ENCODE peak calls at places on chromosome 13, in eight cellular contexts. O is stomach, T is lower lobe of right lung, Q is B cell, B is AG09319, A is fibroblast of pulmonary artery, C is mammary epithelial cell, N is mucosa of descending colon. F is an unnamed sample.

GRCh38 chr13:44191504-44192171 is 182.0 kb upstream of the SERP2 start:
- DNase-seq in C (peak; percentile 70), T (no peak), O (peak; percentile 43), B (peak; percentile 80), A (peak; percentile 86), Q (no peak), N (no peak), F (no peak)

GRCh38 chr13:60358453-60358852 is 38.6 kb upstream of the TDRD3 start:
- DNase-seq in C (no peak), B (no peak), Q (no peak), T (no peak), N (no peak), A (no peak), O (no peak), F (no peak)

GRCh38 chr13:109454167-109454917 is 332.0 kb downstream of the IRS2 start:
- DNase-seq in B (peak; percentile 24), C (no peak), O (no peak), A (peak; percentile 7), Q (no peak), N (no peak), T (no peak), F (no peak)

GRCh38 chr13:78652651-78653050 is 6.3 kb downstream of the OBI1 start:
- DNase-seq in B (no peak), C (no peak), O (no peak), N (no peak), A (no peak), Q (no peak), T (no peak), F (no peak)

GRCh38 chr13:45206340-45206739 is 5.5 kb upstream of the KCTD4 start:
- DNase-seq in N (no peak), A (peak; percentile 92), Q (no peak), T (no peak), B (peak; percentile 52), C (peak; percentile 96), O (no peak), F (no peak)

GRCh38 chr13:73677041-73677589 is 457.1 kb downstream of the KLF12 start:
- DNase-seq in N (no peak), A (peak; percentile 90), C (peak; percentile 95), Q (no peak), T (no peak), B (no peak), O (no peak), F (no peak)

GRCh38 chr13:67075239-67075638 is 154.9 kb downstream of the PCDH9 start:
- DNase-seq in N (no peak), O (no peak), B (no peak), C (peak; percentile 3), Q (no peak), A (peak; percentile 62), T (no peak), F (no peak)

GRCh38 chr13:93248627-93249047 is 22.0 kb downstream of the GPC6 start:
- DNase-seq in C (no peak), O (peak; percentile 31), B (no peak), T (peak; percentile 68), Q (no peak), A (peak; percentile 56), N (no peak), F (no peak)

GRCh38 chr13:111484129-111484925 is 163.9 kb downstream of the TEX29 start:
- DNase-seq in O (peak; percentile 17), C (no peak), Q (no peak), B (no peak), T (no peak), N (no peak), A (no peak), F (no peak)

GRCh38 chr13:84870190-84870589 is 929.0 kb downstream of the SLITRK6 start:
- DNase-seq in Q (no peak), B (no peak), C (no peak), A (no peak), N (no peak), O (no peak), T (no peak), F (no peak)

GRCh38 chr13:40613192-40613818 is 53.1 kb downstream of the FOXO1 start:
- DNase-seq in A (no peak), T (no peak), C (no peak), O (peak; percentile 56), B (no peak), N (no peak), Q (peak; percentile 34), F (no peak)

GRCh38 chr13:31797154-31797775 is 57.9 kb downstream of the RXFP2 start:
- DNase-seq in N (no peak), O (no peak), T (no peak), A (peak; percentile 66), B (no peak), C (peak; percentile 22), Q (no peak), F (no peak)

GRCh38 chr13:77853701-77854100 is 64.9 kb downstream of the EDNRB start:
- DNase-seq in A (no peak), Q (no peak), T (no peak), C (no peak), B (no peak), O (no peak), N (no peak), F (no peak)

GRCh38 chr13:21348771-21349170 is 110.3 kb downstream of the ZDHHC20 start:
- DNase-seq in N (no peak), T (no peak), C (no peak), B (no peak), Q (no peak), A (peak; percentile 22), O (no peak), F (no peak)

GRCh38 chr13:44088911-44089851 is 209.5 kb downstream of the LACC1 start:
- DNase-seq in Q (no peak), N (no peak), B (no peak), T (no peak), A (no peak), O (no peak), C (peak; percentile 53), F (no peak)

GRCh38 chr13:97134364-97135095 is 87.6 kb upstream of the MBNL2 start:
- DNase-seq in T (no peak), C (no peak), A (no peak), B (no peak), O (no peak), Q (no peak), N (no peak), F (no peak)

GRCh38 chr13:58795715-58796114 is 1164.2 kb downstream of the PCDH17 start:
- DNase-seq in T (no peak), B (no peak), O (no peak), N (no peak), Q (no peak), A (no peak), C (no peak), F (no peak)

GRCh38 chr13:35781661-35782060 is 305.2 kb upstream of the MAB21L1 start:
- DNase-seq in N (no peak), C (no peak), Q (no peak), T (no peak), A (no peak), O (no peak), B (no peak), F (no peak)

GRCh38 chr13:34671136-34671535 is 270.9 kb upstream of the NBEA start:
- DNase-seq in T (no peak), B (no peak), Q (no peak), O (no peak), A (no peak), C (no peak), N (no peak), F (no peak)

GRCh38 chr13:51322826-51323225 is 16.7 kb upstream of the SERPINE3 start:
- DNase-seq in B (no peak), C (no peak), T (no peak), A (no peak), O (no peak), Q (no peak), N (no peak), F (no peak)

GRCh38 chr13:113291997-113292862 is 4.8 kb upstream of the LAMP1 start:
- DNase-seq in Q (no peak), A (no peak), O (no peak), T (peak; percentile 66), C (peak; percentile 22), B (no peak), N (no peak), F (peak; percentile 28)

GRCh38 chr13:89407357-89407756 is 1736.2 kb downstream of the SLITRK5 start:
- DNase-seq in A (no peak), Q (no peak), T (no peak), B (no peak), N (no peak), C (no peak), O (no peak), F (no peak)

GRCh38 chr13:21541980-21542379 is 62.0 kb downstream of the MICU2 start:
- DNase-seq in T (no peak), B (no peak), N (no peak), Q (no peak), C (no peak), O (no peak), A (no peak), F (no peak)

DNA sequence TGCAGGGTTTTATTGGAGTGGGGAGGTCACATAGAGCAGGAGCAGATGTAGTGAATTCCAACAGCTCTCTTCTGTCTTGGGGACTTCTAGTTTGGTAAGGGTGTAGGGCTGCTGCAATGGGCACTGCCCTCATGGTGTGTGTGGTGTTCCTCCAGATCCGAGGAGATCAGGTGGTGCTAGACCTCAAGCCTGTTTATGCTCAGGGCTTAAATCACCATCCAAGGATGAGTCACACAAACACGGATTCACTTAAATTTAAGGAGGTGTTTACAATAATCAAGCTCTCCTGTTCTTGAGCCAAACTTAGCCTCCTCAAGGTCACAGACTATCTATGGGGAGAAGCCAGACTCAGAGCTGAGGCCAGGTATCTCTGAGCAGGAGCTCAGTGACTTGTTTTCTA is 23.0 kb downstream of the HS6ST3 start:
- DNase-seq in N (no peak), O (no peak), A (no peak), Q (no peak), T (no peak), C (no peak), B (no peak), F (no peak)
- TF ChIP-seq CTCF in N (no peak), O (no peak), A (no peak), Q (no peak), T (no peak), C (no peak), B (no peak), F (no peak)

DNA sequence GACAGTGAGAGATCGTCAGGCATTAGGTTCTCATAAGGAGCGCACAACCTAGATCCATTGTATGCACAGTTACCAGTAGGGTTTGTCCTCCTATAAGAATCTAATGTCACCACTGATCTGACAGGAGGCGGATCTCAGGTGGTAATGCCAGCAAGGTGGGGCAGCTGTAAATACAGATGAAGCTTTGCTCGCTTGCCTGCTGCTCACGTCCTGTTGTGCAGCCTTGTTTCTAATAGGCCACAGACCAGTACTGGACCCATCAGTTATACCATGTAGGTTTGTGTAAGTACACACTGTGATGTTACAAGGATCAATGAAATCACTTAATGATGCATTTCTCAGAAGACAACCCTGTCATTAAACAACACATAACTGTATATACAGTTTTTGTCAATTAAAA is 23.5 kb downstream of the VWA8 start:
- DNase-seq in Q (no peak), A (no peak), N (no peak), T (no peak), O (no peak), C (no peak), B (no peak), F (no peak)
- TF ChIP-seq CTCF in Q (no peak), A (no peak), N (no peak), T (no peak), O (no peak), C (no peak), B (no peak), F (no peak)

GRCh38 chr13:107450931-107451330 is 764.4 kb downstream of the LIG4 start:
- DNase-seq in N (no peak), T (no peak), A (peak; percentile 92), B (peak; percentile 83), C (no peak), Q (no peak), O (no peak), F (no peak)
- TF ChIP-seq CTCF in N (no peak), T (no peak), A (no peak), B (no peak), C (no peak), Q (no peak), O (no peak), F (no peak)

GRCh38 chr13:91158015-91158390 is 189.5 kb upstream of the MIR17HG start:
- DNase-seq in A (peak; percentile 8), O (no peak), N (no peak), T (no peak), B (no peak), Q (no peak), C (no peak), F (no peak)
- TF ChIP-seq CTCF in A (no peak), O (no peak), N (no peak), T (no peak), B (no peak), Q (no peak), C (no peak), F (no peak)